ENCODE peak calls at places on chromosomes 7 and 10, in four cellular contexts. O is NCI-H1092 treated with DMSO at 0.1 percent for 48 hours, Y is EL, T is RPMI8226. K is an unnamed sample.

GRCh38 chr7:154620307-154620706 is 382.6 kb downstream of the PAXIP1 start:
- DNase-seq in O (no peak), Y (no peak), T (no peak), K (no peak)

GRCh38 chr7:76011437-76011836 is 17.0 kb upstream of the TMEM120A start:
- DNase-seq in O (no peak), Y (peak; percentile 24), T (no peak), K (no peak)

GRCh38 chr7:43164757-43165156 is 52.3 kb downstream of the HECW1 start:
- DNase-seq in O (no peak), Y (peak; percentile 91), T (no peak), K (no peak)

GRCh38 chr7:149777551-149778326 is 4.4 kb upstream of the ZNF467 start:
- DNase-seq in O (no peak), Y (no peak), T (no peak), K (no peak)

GRCh38 chr7:137847418-137848050 is 760 bp upstream of the DGKI start:
- DNase-seq in O (peak; percentile 48), Y (no peak), T (no peak), K (no peak)

GRCh38 chr10:69567920-69568319 is 5.3 kb downstream of the NEUROG3 start:
- DNase-seq in O (no peak), Y (peak; percentile 37), T (peak; percentile 25), K (peak; percentile 7)

GRCh38 chr7:130180571-130180971 is 24.6 kb downstream of the TMEM209 start:
- DNase-seq in O (no peak), Y (peak; percentile 40), T (no peak), K (no peak)

GRCh38 chr10:24465899-24466615 is 257.1 kb downstream of the KIAA1217 start:
- DNase-seq in O (no peak), Y (peak; percentile 93), T (peak; percentile 67), K (peak; percentile 60)

GRCh38 chr10:108783897-108784296 is 1139.4 kb downstream of the XPNPEP1 start:
- DNase-seq in O (no peak), Y (peak; percentile 57), T (peak; percentile 58), K (peak; percentile 76)

GRCh38 chr7:2203551-2204300 is 29.0 kb downstream of the MAD1L1 start:
- DNase-seq in O (no peak), Y (peak; percentile 40), T (no peak), K (no peak)

GRCh38 chr10:133135116-133135465 is 24.9 kb upstream of the KNDC1 start:
- DNase-seq in O (no peak), Y (no peak), T (no peak), K (no peak)

GRCh38 chr10:126583507-126584200 is 86.8 kb downstream of the C10orf90 start:
- DNase-seq in O (no peak), Y (no peak), T (no peak), K (no peak)

GRCh38 chr7:57176928-57177635 is 44.8 kb upstream of the ZNF479 start:
- DNase-seq in O (no peak), Y (no peak), T (no peak), K (no peak)

GRCh38 chr10:63520463-63521388 is 475 bp upstream of the REEP3 start:
- DNase-seq in O (no peak), Y (peak; percentile 79), T (peak; percentile 64), K (peak; percentile 67)

GRCh38 chr10:72248477-72249151 is 25.1 kb upstream of the DDIT4 start:
- DNase-seq in O (no peak), Y (no peak), T (peak; percentile 87), K (peak; percentile 97)

GRCh38 chr7:74606101-74606908 is 51.2 kb upstream of the GTF2I start:
- DNase-seq in O (peak; percentile 31), Y (peak; percentile 57), T (peak; percentile 69), K (peak; percentile 33)

GRCh38 chr7:101549734-101550133 is 79.4 kb downstream of the MYL10 start:
- DNase-seq in O (no peak), Y (no peak), T (no peak), K (no peak)

K was measured in MM.1S.